ENCODE peak calls at places on chromosome X, in six cellular contexts. One of them, this sample, is unnamed. For H3K4me1, the result is how much of the 10 kb centered on the place peaks cover.

GRCh38 chrX:35104626-35105025 is 162.0 kb downstream of the FAM47B start:
- DNase-seq in astrocyte: peak
- DNase-seq in neural progenitor cell: no peak
- DNase-seq in neuronal stem cell: no peak
- DNase-seq in PC-3: no peak
- DNase-seq in IMR-90: peak
- DNase-seq in this sample: peak

GRCh38 chrX:63428348-63428747 is 77.2 kb upstream of the SPIN4 start:
- DNase-seq in neuronal stem cell: no peak
- DNase-seq in PC-3: peak
- DNase-seq in astrocyte: peak
- DNase-seq in IMR-90: peak
- DNase-seq in neural progenitor cell: no peak
- DNase-seq in this sample: no peak

GRCh38 chrX:55201930-55202579 is 18.1 kb upstream of the PAGE5 start:
- DNase-seq in PC-3: peak
- DNase-seq in neural progenitor cell: no peak
- DNase-seq in astrocyte: no peak
- DNase-seq in IMR-90: no peak
- DNase-seq in neuronal stem cell: no peak
- DNase-seq in this sample: no peak

GRCh38 chrX:12721042-12721441 is 70.2 kb upstream of the PRPS2 start:
- DNase-seq in astrocyte: no peak
- DNase-seq in neuronal stem cell: peak
- DNase-seq in IMR-90: no peak
- DNase-seq in PC-3: peak
- DNase-seq in neural progenitor cell: peak
- DNase-seq in this sample: no peak

GRCh38 chrX:31223817-31224216 is 152.0 kb upstream of the FTHL17 start:
- DNase-seq in PC-3: no peak
- DNase-seq in neuronal stem cell: no peak
- DNase-seq in astrocyte: peak
- DNase-seq in neural progenitor cell: no peak
- DNase-seq in IMR-90: peak
- DNase-seq in this sample: peak

GRCh38 chrX:132209527-132209926 is 9.7 kb downstream of the RAP2C start:
- DNase-seq in astrocyte: peak
- DNase-seq in PC-3: no peak
- DNase-seq in neuronal stem cell: no peak
- DNase-seq in IMR-90: peak
- DNase-seq in neural progenitor cell: no peak
- DNase-seq in this sample: peak

GRCh38 chrX:28586291-28586690 is 955 bp upstream of the IL1RAPL1 start:
- DNase-seq in neuronal stem cell: peak
- DNase-seq in PC-3: peak
- DNase-seq in IMR-90: peak
- DNase-seq in neural progenitor cell: peak
- DNase-seq in astrocyte: peak
- DNase-seq in this sample: peak

GRCh38 chrX:23742174-23742692 is 843 bp downstream of the ACOT9 start:
- DNase-seq in neuronal stem cell: no peak
- DNase-seq in neural progenitor cell: peak
- DNase-seq in IMR-90: peak
- DNase-seq in astrocyte: peak
- DNase-seq in PC-3: peak
- DNase-seq in this sample: peak

GRCh38 chrX:78979789-78980464 is 34.7 kb downstream of the P2RY10 start:
- DNase-seq in neural progenitor cell: no peak
- DNase-seq in neuronal stem cell: peak
- DNase-seq in IMR-90: no peak
- DNase-seq in astrocyte: no peak
- DNase-seq in PC-3: peak
- DNase-seq in this sample: no peak

GRCh38 chrX:155888139-155888538 is 7.0 kb downstream of the VAMP7 start:
- DNase-seq in IMR-90: peak
- DNase-seq in neuronal stem cell: no peak
- DNase-seq in PC-3: peak
- DNase-seq in neural progenitor cell: no peak
- DNase-seq in astrocyte: peak
- DNase-seq in this sample: peak

GRCh38 chrX:100289159-100289558 is 120.9 kb downstream of the PCDH19 start:
- DNase-seq in PC-3: no peak
- DNase-seq in neuronal stem cell: no peak
- DNase-seq in astrocyte: no peak
- DNase-seq in neural progenitor cell: no peak
- DNase-seq in IMR-90: no peak
- DNase-seq in this sample: no peak

GRCh38 chrX:105515561-105515960 is 295.1 kb upstream of the TEX13A start:
- DNase-seq in astrocyte: peak
- DNase-seq in neuronal stem cell: no peak
- DNase-seq in neural progenitor cell: no peak
- DNase-seq in PC-3: peak
- DNase-seq in IMR-90: no peak
- DNase-seq in this sample: no peak

GRCh38 chrX:41300758-41301437 is 33.1 kb upstream of the DDX3X start:
- DNase-seq in neuronal stem cell: no peak
- DNase-seq in neural progenitor cell: no peak
- DNase-seq in astrocyte: peak
- DNase-seq in IMR-90: peak
- DNase-seq in PC-3: peak
- DNase-seq in this sample: peak

GRCh38 chrX:20906571-20906970 is 467.6 kb upstream of the CNKSR2 start:
- DNase-seq in neuronal stem cell: no peak
- DNase-seq in neural progenitor cell: no peak
- DNase-seq in PC-3: peak
- DNase-seq in astrocyte: peak
- DNase-seq in IMR-90: no peak
- DNase-seq in this sample: no peak

GRCh38 chrX:124086411-124086810 is 124.9 kb downstream of the STAG2 start:
- DNase-seq in neuronal stem cell: no peak
- DNase-seq in PC-3: no peak
- DNase-seq in IMR-90: no peak
- DNase-seq in neural progenitor cell: no peak
- DNase-seq in astrocyte: no peak
- DNase-seq in this sample: no peak

GRCh38 chrX:136879001-136879667 is 1.4 kb downstream of the RBMX start:
- DNase-seq in astrocyte: no peak
- DNase-seq in neuronal stem cell: no peak
- DNase-seq in PC-3: no peak
- DNase-seq in IMR-90: no peak
- DNase-seq in neural progenitor cell: no peak
- DNase-seq in this sample: peak

GRCh38 chrX:9610774-9611392 is 146.0 kb downstream of the TBL1X start:
- DNase-seq in neural progenitor cell: no peak
- DNase-seq in astrocyte: peak
- DNase-seq in PC-3: peak
- DNase-seq in neuronal stem cell: no peak
- DNase-seq in IMR-90: peak
- DNase-seq in this sample: peak

GRCh38 chrX:11890843-11891514 is 132.9 kb downstream of the MSL3 start:
- DNase-seq in neural progenitor cell: no peak
- DNase-seq in IMR-90: no peak
- DNase-seq in astrocyte: no peak
- DNase-seq in PC-3: no peak
- DNase-seq in neuronal stem cell: no peak
- DNase-seq in this sample: no peak

GRCh38 chrX:42752730-42753129 is 25.2 kb downstream of the PPP1R2C start:
- DNase-seq in neuronal stem cell: no peak
- DNase-seq in neural progenitor cell: peak
- DNase-seq in astrocyte: peak
- DNase-seq in IMR-90: no peak
- DNase-seq in PC-3: no peak
- DNase-seq in this sample: no peak

GRCh38 chrX:10254746-10255145 is 98.0 kb downstream of the CLCN4 start:
- DNase-seq in IMR-90: no peak
- DNase-seq in PC-3: peak
- DNase-seq in neural progenitor cell: no peak
- DNase-seq in astrocyte: no peak
- DNase-seq in neuronal stem cell: no peak
- DNase-seq in this sample: peak

GRCh38 chrX:19886888-19887531 is 390 bp downstream of the SH3KBP1 start:
- DNase-seq in PC-3: peak
- DNase-seq in neuronal stem cell: no peak
- DNase-seq in IMR-90: no peak
- DNase-seq in neural progenitor cell: peak
- DNase-seq in astrocyte: no peak
- DNase-seq in this sample: peak

GRCh38 chrX:140040397-140040796 is 75.1 kb upstream of the CXorf66 start:
- DNase-seq in astrocyte: peak
- DNase-seq in neuronal stem cell: no peak
- DNase-seq in neural progenitor cell: no peak
- DNase-seq in IMR-90: no peak
- DNase-seq in PC-3: peak
- DNase-seq in this sample: no peak

GRCh38 chrX:2486476-2487133 is 14.2 kb downstream of the DHRSX start:
- DNase-seq in neuronal stem cell: no peak
- DNase-seq in IMR-90: no peak
- DNase-seq in PC-3: no peak
- DNase-seq in astrocyte: no peak
- DNase-seq in neural progenitor cell: no peak
- DNase-seq in this sample: no peak
- H3K9ac ChIP-seq in neuronal stem cell: peak
- H3K9ac ChIP-seq in IMR-90: no peak
- H3K9ac ChIP-seq in PC-3: no peak
- H3K9ac ChIP-seq in astrocyte: no peak
- H3K9ac ChIP-seq in neural progenitor cell: no peak
- H3K9ac ChIP-seq in this sample: no peak

DNA sequence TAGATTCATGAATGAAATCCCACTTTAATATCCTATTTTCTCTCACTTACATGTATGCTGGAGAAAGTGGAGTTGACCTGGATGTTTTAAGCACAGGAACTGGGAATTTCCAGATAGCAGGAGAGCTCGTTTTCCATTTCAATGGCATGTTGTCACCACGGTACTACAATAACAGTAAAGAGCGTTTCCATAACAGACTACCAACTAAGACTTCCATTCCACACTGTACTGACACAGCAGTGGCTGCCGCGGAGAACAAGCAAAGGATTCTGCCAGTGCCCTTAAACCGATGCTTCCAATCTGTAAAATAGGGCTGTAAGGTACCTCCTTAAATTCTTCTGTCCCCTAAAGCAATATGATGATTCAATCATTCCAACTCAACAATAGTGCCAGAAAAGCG is 143.9 kb downstream of the KLHL13 start:
- DNase-seq in neuronal stem cell: no peak
- DNase-seq in PC-3: no peak
- DNase-seq in neural progenitor cell: no peak
- DNase-seq in astrocyte: no peak
- DNase-seq in IMR-90: peak
- DNase-seq in this sample: peak
- H3K4me1 ChIP-seq in neuronal stem cell: under half
- H3K4me1 ChIP-seq in PC-3: under half
- H3K4me1 ChIP-seq in neural progenitor cell: under half
- H3K4me1 ChIP-seq in astrocyte: under half
- H3K4me1 ChIP-seq in IMR-90: under half
- H3K4me1 ChIP-seq in this sample: under half

GRCh38 chrX:154020500-154021115 is 906 bp upstream of the IRAK1 start:
- DNase-seq in neural progenitor cell: no peak
- DNase-seq in PC-3: no peak
- DNase-seq in astrocyte: no peak
- DNase-seq in neuronal stem cell: no peak
- DNase-seq in IMR-90: no peak
- DNase-seq in this sample: peak

GRCh38 chrX:154019633-154020499 is at the start of gene IRAK1:
- DNase-seq in astrocyte: no peak
- DNase-seq in PC-3: peak
- DNase-seq in neuronal stem cell: peak
- DNase-seq in IMR-90: peak
- DNase-seq in neural progenitor cell: peak
- DNase-seq in this sample: peak

GRCh38 chrX:154017766-154018517 is 1.8 kb downstream of the IRAK1 start:
- DNase-seq in IMR-90: no peak
- DNase-seq in PC-3: no peak
- DNase-seq in astrocyte: no peak
- DNase-seq in neuronal stem cell: no peak
- DNase-seq in neural progenitor cell: no peak
- DNase-seq in this sample: no peak

GRCh38 chrX:154018518-154019060 is 1.1 kb downstream of the IRAK1 start:
- DNase-seq in IMR-90: no peak
- DNase-seq in PC-3: no peak
- DNase-seq in astrocyte: no peak
- DNase-seq in neural progenitor cell: no peak
- DNase-seq in neuronal stem cell: no peak
- DNase-seq in this sample: no peak

GRCh38 chrX:154019061-154019621 is 561 bp downstream of the IRAK1 start:
- DNase-seq in PC-3: no peak
- DNase-seq in astrocyte: no peak
- DNase-seq in neuronal stem cell: no peak
- DNase-seq in IMR-90: no peak
- DNase-seq in neural progenitor cell: peak
- DNase-seq in this sample: peak
- H3K9ac ChIP-seq in PC-3: peak
- H3K9ac ChIP-seq in astrocyte: peak
- H3K9ac ChIP-seq in neuronal stem cell: peak
- H3K9ac ChIP-seq in IMR-90: peak
- H3K9ac ChIP-seq in neural progenitor cell: no peak
- H3K9ac ChIP-seq in this sample: peak

GRCh38 chrX:154352012-154352401 is 22.4 kb downstream of the FLNA start:
- DNase-seq in PC-3: no peak
- DNase-seq in neuronal stem cell: no peak
- DNase-seq in neural progenitor cell: no peak
- DNase-seq in astrocyte: no peak
- DNase-seq in IMR-90: no peak
- DNase-seq in this sample: no peak
- H3K4me1 ChIP-seq in PC-3: under half
- H3K4me1 ChIP-seq in neuronal stem cell: under half
- H3K4me1 ChIP-seq in neural progenitor cell: under half
- H3K4me1 ChIP-seq in astrocyte: under half
- H3K4me1 ChIP-seq in IMR-90: under half
- H3K4me1 ChIP-seq in this sample: under half

DNA sequence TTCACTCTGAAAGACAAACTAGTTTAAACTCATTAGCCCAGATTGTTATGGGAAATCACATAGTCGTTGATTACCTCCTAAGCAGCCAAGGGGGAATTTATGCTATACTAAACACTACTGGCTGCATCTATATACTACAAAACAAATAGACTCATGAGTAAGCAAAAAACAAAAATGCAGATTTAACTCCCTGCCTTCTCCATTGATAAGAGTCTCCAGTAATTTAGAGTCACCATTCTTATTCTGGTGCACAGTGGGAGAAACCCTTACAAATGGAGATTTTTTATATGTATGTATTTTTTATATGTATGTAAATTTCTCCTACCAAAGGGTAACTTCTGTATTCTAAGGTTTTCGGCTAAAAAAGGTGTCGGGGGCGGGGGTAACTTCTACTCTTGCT is 126.6 kb downstream of the PLS3 start:
- DNase-seq in astrocyte: no peak
- DNase-seq in IMR-90: no peak
- DNase-seq in neuronal stem cell: no peak
- DNase-seq in neural progenitor cell: no peak
- DNase-seq in PC-3: no peak
- DNase-seq in this sample: no peak
- H3K9ac ChIP-seq in astrocyte: no peak
- H3K9ac ChIP-seq in IMR-90: no peak
- H3K9ac ChIP-seq in neuronal stem cell: no peak
- H3K9ac ChIP-seq in neural progenitor cell: peak
- H3K9ac ChIP-seq in PC-3: no peak
- H3K9ac ChIP-seq in this sample: no peak